ENCODE peak calls at places on chromosomes 2 and 18, in four cellular contexts. D is HL-60, M is GM12878, I is K562. Z is an unnamed sample.
A peak's percentile ranks its signal among the peaks of the same experiment; 100 is the strongest.

GRCh38 chr2:21396252-21396651 is 272.5 kb downstream of the TDRD15 start:
- DNase-seq in D (no peak), M (no peak), I (no peak), Z (no peak)

GRCh38 chr2:197615033-197615652 is 60.2 kb downstream of the RFTN2 start:
- DNase-seq in D (no peak), M (no peak), I (no peak), Z (no peak)

GRCh38 chr2:84495539-84496146 is 20.7 kb upstream of the DNAH6 start:
- DNase-seq in D (peak; percentile 27), M (no peak), I (peak; percentile 34), Z (no peak)

GRCh38 chr2:101420623-101421022 is 33.3 kb upstream of the CREG2 start:
- DNase-seq in D (no peak), M (no peak), I (no peak), Z (no peak)

GRCh38 chr2:174120346-174120745 is 128.0 kb downstream of the OLA1 start:
- DNase-seq in D (no peak), M (no peak), I (peak; percentile 15), Z (no peak)

GRCh38 chr2:139369423-139370409 is 589.5 kb upstream of the NXPH2 start:
- DNase-seq in D (no peak), M (no peak), I (no peak), Z (no peak)

GRCh38 chr2:142617461-142617860 is 260.0 kb upstream of the KYNU start:
- DNase-seq in D (no peak), M (no peak), I (no peak), Z (no peak)

GRCh38 chr2:6654279-6654678 is 211.4 kb downstream of the CMPK2 start:
- DNase-seq in D (no peak), M (no peak), I (no peak), Z (no peak)

GRCh38 chr2:56713161-56713676 is 529.4 kb downstream of the CCDC85A start:
- DNase-seq in D (no peak), M (no peak), I (no peak), Z (no peak)

DNA sequence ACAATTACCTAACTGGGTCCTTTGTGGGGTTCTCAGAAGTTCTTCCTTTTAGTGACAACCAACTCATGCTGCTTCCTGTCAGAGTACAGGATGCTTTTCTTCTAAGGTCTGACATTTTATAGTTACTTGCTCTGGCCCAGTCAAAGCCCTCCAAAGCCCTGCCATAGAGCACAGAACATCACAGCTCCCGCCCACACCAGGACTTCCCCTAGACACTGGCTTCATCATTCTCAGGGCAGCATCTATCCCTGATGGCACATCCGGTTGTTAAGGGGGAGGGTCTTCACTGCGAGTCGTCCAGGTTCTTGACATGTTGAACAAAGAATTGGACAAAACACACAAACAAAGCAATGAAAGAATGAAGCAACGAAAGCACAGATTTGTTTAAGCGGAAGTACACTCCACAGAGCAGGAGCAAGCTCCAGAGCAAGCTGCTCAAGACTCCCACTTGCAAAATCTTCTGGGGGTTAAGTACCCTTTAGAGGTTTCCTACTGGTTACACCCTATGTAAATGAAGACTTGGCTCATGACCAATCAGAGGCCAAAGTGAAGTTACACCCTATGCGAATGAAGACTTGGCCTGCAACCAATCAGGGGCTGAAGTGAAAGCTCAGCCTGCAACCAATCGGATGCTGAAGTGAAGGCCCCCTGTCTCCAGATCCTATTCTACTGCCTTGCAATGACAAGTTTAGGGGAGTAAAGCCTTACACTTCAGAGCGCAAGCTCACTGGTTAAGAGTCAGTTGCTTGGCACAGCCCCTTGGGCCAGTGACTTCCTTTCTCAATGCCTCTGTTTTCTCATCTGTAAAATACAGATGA is 79.0 kb downstream of the HDAC4 start:
- DNase-seq in D (no peak), M (no peak), I (no peak), Z (no peak)
- TF ChIP-seq SPI1 in D (no peak), M (no peak), I (no peak), Z (no peak)

DNA sequence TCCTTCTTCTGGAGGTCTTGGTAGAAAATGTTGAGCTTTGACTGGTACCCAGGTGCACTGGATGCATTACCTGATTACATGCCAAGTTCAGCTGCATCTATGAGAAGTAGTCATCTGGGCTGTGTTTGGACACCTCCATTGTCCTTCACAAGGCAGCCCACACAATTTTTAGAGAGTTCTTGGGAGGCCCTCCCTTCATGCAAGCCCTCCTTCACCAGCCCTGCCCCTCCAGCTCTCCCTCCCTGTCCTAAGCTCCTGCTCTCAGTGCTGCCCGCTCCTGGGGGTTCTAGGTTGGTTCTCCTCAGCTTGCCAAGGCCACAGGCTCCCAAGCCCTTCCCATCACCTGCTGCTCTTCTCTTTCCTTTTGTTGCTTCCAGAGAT is 148.7 kb downstream of the DYSF start:
- DNase-seq in D (no peak), M (no peak), I (no peak), Z (no peak)
- TF ChIP-seq SPI1 in D (no peak), M (no peak), I (no peak), Z (no peak)

GRCh38 chr18:76697441-76697901 is 124.9 kb upstream of the ZNF236 start:
- DNase-seq in D (no peak), M (no peak), I (no peak), Z (no peak)
- TF ChIP-seq SPI1 in D (no peak), M (no peak), I (no peak), Z (no peak)

GRCh38 chr2:57720728-57721627 is 325.6 kb upstream of the VRK2 start:
- DNase-seq in D (peak; percentile 36), M (peak; percentile 47), I (peak; percentile 54), Z (peak; percentile 15)
- TF ChIP-seq SPI1 in D (no peak), M (peak; percentile 4), I (no peak), Z (no peak)

GRCh38 chr2:42840141-42840540 is 47.8 kb upstream of the HAAO start:
- DNase-seq in D (no peak), M (no peak), I (no peak), Z (no peak)

GRCh38 chr2:42834161-42834560 is 41.8 kb upstream of the HAAO start:
- DNase-seq in D (no peak), M (no peak), I (no peak), Z (no peak)

GRCh38 chr2:42832289-42832634 is 39.9 kb upstream of the HAAO start:
- DNase-seq in D (no peak), M (no peak), I (no peak), Z (no peak)

GRCh38 chr2:42838133-42838532 is 45.8 kb upstream of the HAAO start:
- DNase-seq in D (no peak), M (no peak), I (no peak), Z (no peak)

DNA sequence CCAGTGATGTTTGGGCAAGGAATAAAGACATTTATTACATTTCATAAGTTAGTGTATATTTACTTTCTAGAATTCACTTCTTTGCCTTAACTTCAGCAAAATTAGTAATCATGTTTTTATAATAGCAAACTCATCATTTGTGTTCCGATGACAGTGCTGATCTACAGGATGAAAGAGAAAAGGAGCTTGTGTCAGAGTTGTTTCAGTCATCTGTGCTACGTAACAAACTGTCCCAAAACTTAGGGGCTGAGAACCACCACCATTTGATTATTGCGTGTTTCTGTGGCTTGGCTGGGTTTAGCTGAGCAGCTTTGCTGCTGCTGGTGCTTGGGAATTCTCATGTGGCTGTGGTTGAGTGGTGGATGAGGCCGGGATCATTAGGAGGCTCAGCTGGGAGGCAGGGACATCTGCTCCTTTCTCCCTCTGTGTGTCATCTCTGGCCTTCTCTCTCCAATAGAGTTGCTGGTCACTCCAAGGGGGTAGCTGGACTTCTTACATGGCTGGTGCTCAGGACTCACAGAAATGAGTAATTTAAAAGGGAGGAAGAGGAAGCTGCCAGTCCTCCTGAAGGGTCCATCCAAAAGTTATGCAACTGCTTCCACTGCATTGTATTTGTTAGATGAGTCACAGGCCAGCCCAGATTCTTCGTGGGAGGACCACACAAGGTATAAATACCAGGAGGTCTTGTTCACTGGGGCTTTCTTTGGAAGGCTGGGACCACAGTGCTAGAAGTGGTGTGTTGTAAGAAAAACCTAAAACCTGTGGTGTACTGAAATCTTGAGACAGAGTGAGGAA is 43.4 kb upstream of the HAAO start:
- DNase-seq in D (peak; percentile 70), M (no peak), I (no peak), Z (no peak)
- TF ChIP-seq SPI1 in D (peak; percentile 43), M (no peak), I (no peak), Z (no peak)

GRCh38 chr18:36188912-36189311 is 1.6 kb downstream of the MOCOS start:
- DNase-seq in D (no peak), M (no peak), I (no peak), Z (no peak)
- TF ChIP-seq SPI1 in D (no peak), M (no peak), I (no peak), Z (no peak)

GRCh38 chr18:49845629-49846252 is 32.4 kb upstream of the ACAA2 start:
- DNase-seq in D (no peak), M (no peak), I (no peak), Z (no peak)

GRCh38 chr18:49848115-49848514 is 34.8 kb upstream of the ACAA2 start:
- DNase-seq in D (no peak), M (no peak), I (no peak), Z (no peak)

GRCh38 chr18:49846263-49846662 is 32.9 kb upstream of the ACAA2 start:
- DNase-seq in D (no peak), M (no peak), I (no peak), Z (no peak)

GRCh38 chr18:49846718-49847470 is 33.6 kb upstream of the ACAA2 start:
- DNase-seq in D (no peak), M (no peak), I (no peak), Z (no peak)

DNA sequence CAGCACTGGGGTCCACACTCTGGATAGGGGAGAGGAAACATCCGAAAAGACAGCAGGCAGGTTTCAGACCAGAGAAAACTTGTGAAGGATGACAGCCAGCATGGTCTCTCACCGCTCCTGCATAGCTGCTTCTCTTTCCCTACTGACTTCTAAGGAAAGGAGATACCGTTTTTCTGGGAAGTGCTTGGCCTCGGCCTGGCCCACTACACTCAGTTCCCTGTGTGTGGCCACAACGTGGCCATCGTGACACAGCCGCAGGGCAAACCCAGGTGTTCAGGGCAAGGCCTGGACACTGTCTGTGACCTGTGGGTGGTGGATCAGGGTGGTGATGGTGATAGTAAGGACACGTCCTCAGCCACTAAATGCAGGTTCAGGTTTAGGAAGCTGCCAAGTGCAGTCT is 34.2 kb upstream of the ACAA2 start:
- DNase-seq in D (no peak), M (no peak), I (no peak), Z (no peak)
- TF ChIP-seq SPI1 in D (no peak), M (no peak), I (no peak), Z (no peak)

DNA sequence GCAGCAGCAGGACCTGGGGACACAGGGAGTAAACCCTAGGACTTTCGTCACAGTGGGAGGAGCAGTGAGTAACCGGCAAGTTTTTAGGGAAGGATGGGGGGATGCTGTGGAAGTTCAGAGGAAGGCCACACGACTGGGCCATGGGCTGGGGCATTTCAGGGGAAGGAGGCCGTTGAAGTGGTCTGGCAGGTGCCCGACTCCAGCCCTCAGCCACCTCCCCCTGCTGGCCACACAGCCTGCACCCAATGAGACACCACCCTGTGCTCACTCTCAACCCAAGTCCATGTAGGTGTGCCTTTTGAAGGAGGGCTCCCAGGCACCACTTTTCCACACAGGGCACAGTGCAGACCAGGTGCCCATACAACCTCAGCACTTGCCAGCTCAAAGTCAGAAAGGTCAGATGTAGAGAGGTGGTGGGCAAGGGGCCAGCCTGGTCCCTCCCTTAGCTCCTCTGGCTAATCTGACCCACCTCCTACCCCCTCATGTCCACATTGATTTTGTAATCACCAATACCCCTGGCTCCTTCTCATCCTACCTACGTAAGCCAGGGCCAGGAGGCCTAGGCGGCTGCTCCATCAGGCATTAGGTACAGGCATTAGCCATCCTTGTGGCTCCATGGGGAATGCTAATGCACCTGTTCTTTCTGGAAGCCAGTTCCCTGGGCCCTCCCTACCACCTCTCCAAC is 211.2 kb downstream of the SMAD2 start:
- DNase-seq in D (no peak), M (no peak), I (no peak), Z (no peak)
- TF ChIP-seq SPI1 in D (no peak), M (no peak), I (no peak), Z (no peak)

GRCh38 chr2:207746131-207746530 is 23.6 kb downstream of the FZD5 start:
- DNase-seq in D (peak; percentile 71), M (no peak), I (peak; percentile 51), Z (no peak)
- TF ChIP-seq SPI1 in D (no peak), M (no peak), I (no peak), Z (no peak)